ENCODE peak calls at places on chromosomes 13 and 19, in six cellular contexts. H is neural progenitor cell, G is PC-3, R is HCT116, C is SK-N-SH, L is OCI-LY7. F is an unnamed sample.
A peak's percentile ranks its signal among the peaks of the same experiment; 100 is the strongest.

GRCh38 chr13:72952529-72953141 is 106.2 kb upstream of the KLF5 start:
- DNase-seq in H (no peak), G (peak; percentile 19), R (no peak), C (no peak), L (no peak), F (no peak)

GRCh38 chr13:45941261-45941660 is 89.7 kb upstream of the SIAH3 start:
- DNase-seq in H (no peak), G (no peak), R (no peak), C (no peak), L (no peak), F (no peak)

GRCh38 chr13:112984501-112984900 is 15.5 kb downstream of the MCF2L start:
- DNase-seq in H (no peak), G (no peak), R (no peak), C (no peak), L (no peak), F (no peak)

GRCh38 chr19:38665219-38665931 is 17.9 kb downstream of the ACTN4 start:
- DNase-seq in H (no peak), G (no peak), R (no peak), C (no peak), L (no peak), F (peak; percentile 46)

GRCh38 chr19:41307954-41308449 is 2.0 kb upstream of the CCDC97 start:
- DNase-seq in H (no peak), G (no peak), R (no peak), C (no peak), L (no peak), F (no peak)

GRCh38 chr19:38492147-38492813 is 58.8 kb downstream of the RYR1 start:
- DNase-seq in H (no peak), G (no peak), R (no peak), C (no peak), L (peak; percentile 18), F (no peak)

GRCh38 chr13:75217949-75218348 is 264.0 kb downstream of the TBC1D4 start:
- DNase-seq in H (peak; percentile 35), G (peak; percentile 3), R (no peak), C (no peak), L (no peak), F (peak; percentile 57)

GRCh38 chr13:95530178-95530577 is 22.3 kb upstream of the CLDN10 start:
- DNase-seq in H (no peak), G (peak; percentile 90), R (no peak), C (no peak), L (no peak), F (no peak)

GRCh38 chr13:20997301-20998061 is 63.9 kb downstream of the LATS2 start:
- DNase-seq in H (no peak), G (peak; percentile 7), R (no peak), C (no peak), L (no peak), F (peak; percentile 99)

GRCh38 chr13:34046457-34046856 is 228.5 kb downstream of the RFC3 start:
- DNase-seq in H (no peak), G (no peak), R (no peak), C (no peak), L (no peak), F (no peak)

GRCh38 chr13:34044660-34045080 is 226.7 kb downstream of the RFC3 start:
- DNase-seq in H (no peak), G (peak; percentile 88), R (peak; percentile 69), C (no peak), L (no peak), F (peak; percentile 80)

GRCh38 chr13:34040863-34041262 is 222.9 kb downstream of the RFC3 start:
- DNase-seq in H (no peak), G (no peak), R (no peak), C (no peak), L (no peak), F (no peak)

GRCh38 chr13:34039678-34040077 is 221.7 kb downstream of the RFC3 start:
- DNase-seq in H (no peak), G (no peak), R (no peak), C (no peak), L (peak; percentile 8), F (no peak)

DNA sequence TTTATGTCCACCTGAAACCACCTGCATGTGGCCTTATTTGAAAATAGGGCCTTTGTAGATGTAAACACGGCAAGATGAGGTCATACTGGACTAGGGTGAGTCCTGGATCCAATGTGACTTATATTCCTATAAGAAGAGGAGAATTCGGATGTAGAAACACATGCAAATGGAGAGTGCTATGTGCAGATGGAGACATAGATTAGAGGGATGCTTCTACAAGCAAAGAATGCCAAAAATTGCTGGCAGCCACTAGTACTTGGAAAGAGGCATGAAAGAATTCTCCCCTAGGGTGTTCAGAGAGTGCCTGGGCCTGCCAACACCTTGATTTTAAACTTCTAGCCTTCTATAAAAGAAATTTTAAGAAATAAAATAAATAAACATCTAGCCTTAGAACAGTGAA is 226.1 kb downstream of the RFC3 start:
- DNase-seq in H (no peak), G (peak; percentile 14), R (no peak), C (no peak), L (no peak), F (peak; percentile 42)
- H3K4me3 ChIP-seq in H (no peak overlapping the region), G (no peak overlapping the region), R (no peak overlapping the region), C (no peak overlapping the region), L (no peak overlapping the region), F (no peak overlapping the region)

GRCh38 chr19:53057904-53058579 is 13.5 kb downstream of the ERVV-2 start:
- DNase-seq in H (peak; percentile 66), G (peak; percentile 30), R (no peak), C (peak; percentile 72), L (no peak), F (peak; percentile 45)
- TF ChIP-seq EZH2phosphoT487 in H (no peak), G (no peak), R (no peak), C (no peak), L (no peak), F (no peak)

GRCh38 chr13:109779074-109779473 is 7.3 kb downstream of the IRS2 start:
- DNase-seq in H (no peak), G (no peak), R (no peak), C (peak; percentile 36), L (peak; percentile 25), F (no peak)

GRCh38 chr13:109780880-109781383 is 5.5 kb downstream of the IRS2 start:
- DNase-seq in H (no peak), G (no peak), R (no peak), C (no peak), L (no peak), F (no peak)

GRCh38 chr13:109776575-109776974 is 9.8 kb downstream of the IRS2 start:
- DNase-seq in H (no peak), G (peak; percentile 18), R (no peak), C (no peak), L (no peak), F (no peak)

GRCh38 chr13:109779876-109780516 is 6.4 kb downstream of the IRS2 start:
- DNase-seq in H (no peak), G (no peak), R (no peak), C (peak; percentile 51), L (no peak), F (no peak)

GRCh38 chr13:109778102-109778542 is 8.3 kb downstream of the IRS2 start:
- DNase-seq in H (peak; percentile 29), G (peak; percentile 56), R (no peak), C (no peak), L (no peak), F (peak; percentile 31)
- H3K4me3 ChIP-seq in H (no peak overlapping the region), G (peak overlapping the region; percentile 57), R (peak overlapping the region; percentile 6), C (peak overlapping the region; percentile 73), L (no peak overlapping the region), F (peak overlapping the region; percentile 84)

DNA sequence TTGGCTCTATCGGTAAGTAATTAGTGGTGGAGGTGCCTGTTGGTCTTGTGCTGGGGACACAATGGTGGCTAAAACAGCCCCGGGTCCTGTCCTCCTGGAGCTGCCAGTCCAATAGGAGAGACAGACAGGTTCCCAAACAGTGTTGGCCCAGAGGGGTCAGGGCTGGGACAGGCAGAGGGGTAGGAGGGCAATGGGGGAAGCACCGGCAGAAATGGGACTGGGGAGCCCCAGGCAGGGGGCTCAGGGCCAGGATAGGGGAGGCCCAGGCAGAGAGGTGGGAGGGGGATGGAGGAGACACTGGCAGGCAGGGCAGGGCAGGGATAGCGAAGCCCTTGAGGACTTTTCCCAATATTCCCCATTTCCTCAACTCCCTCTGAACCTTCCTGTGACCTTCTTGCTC is 2.2 kb upstream of the FBL start:
- DNase-seq in H (no peak), G (no peak), R (no peak), C (no peak), L (no peak), F (no peak)
- TF ChIP-seq EZH2phosphoT487 in H (no peak), G (no peak), R (no peak), C (no peak), L (no peak), F (no peak)